ENCODE peak calls at places on chromosomes 5 and 9, in six cellular contexts. I is A549, L is pancreas, T is mammary epithelial cell, H is AG10803, F is psoas muscle. J is an unnamed sample.

GRCh38 chr9:128136816-128137793 is 9.6 kb upstream of the PTGES2 start:
- DNase-seq in H (peak), T (peak), I (no peak), F (peak), L (peak), J (peak)

GRCh38 chr5:21802869-21803490 is 1050.2 kb downstream of the CDH12 start:
- DNase-seq in L (no peak), F (no peak), T (peak), H (peak), I (peak), J (peak)

GRCh38 chr5:56951131-56951945 is 585 bp downstream of the MIER3 start:
- DNase-seq in T (peak), F (peak), I (peak), L (peak), H (peak), J (peak)

GRCh38 chr9:119368681-119369581 is at the start of gene BRINP1:
- DNase-seq in F (peak), I (peak), T (peak), L (peak), H (peak), J (no peak)

GRCh38 chr5:168946363-168946762 is 354.6 kb downstream of the SLIT3 start:
- DNase-seq in I (no peak), H (no peak), L (no peak), T (no peak), F (no peak), J (no peak)

GRCh38 chr5:109410389-109411174 is 808 bp upstream of the PJA2 start:
- DNase-seq in T (peak), H (peak), I (peak), F (peak), L (peak), J (peak)

GRCh38 chr9:13508086-13508485 is 228.6 kb upstream of the MPDZ start:
- DNase-seq in F (no peak), H (no peak), I (no peak), T (no peak), L (no peak), J (no peak)

GRCh38 chr9:131361202-131361833 is 32.6 kb upstream of the PRRC2B start:
- DNase-seq in T (peak), L (no peak), F (no peak), I (peak), H (peak), J (no peak)

GRCh38 chr5:107476783-107477182 is 194.0 kb downstream of the EFNA5 start:
- DNase-seq in H (no peak), F (no peak), T (no peak), I (peak), L (no peak), J (peak)

GRCh38 chr9:4164356-4164755 is 135.5 kb downstream of the GLIS3 start:
- DNase-seq in L (no peak), T (no peak), H (no peak), F (no peak), I (no peak), J (no peak)

GRCh38 chr9:74770508-74771261 is 117.0 kb downstream of the TRPM6 start:
- DNase-seq in L (peak), H (no peak), I (peak), T (no peak), F (no peak), J (peak)

GRCh38 chr5:136677219-136677618 is 311.9 kb upstream of the TRPC7 start:
- DNase-seq in H (no peak), L (no peak), T (no peak), I (no peak), F (no peak), J (no peak)

GRCh38 chr5:94254214-94254613 is 364.2 kb downstream of the KIAA0825 start:
- DNase-seq in L (no peak), I (no peak), H (no peak), T (no peak), F (no peak), J (no peak)

GRCh38 chr5:147177125-147177840 is 57.5 kb upstream of the STK32A start:
- DNase-seq in F (no peak), L (no peak), H (peak), T (no peak), I (no peak), J (no peak)

GRCh38 chr5:9519537-9519936 is 26.3 kb downstream of the SEMA5A start:
- DNase-seq in F (peak), I (no peak), L (no peak), H (peak), T (no peak), J (peak)

GRCh38 chr9:36959681-36960574 is 74.1 kb downstream of the PAX5 start:
- DNase-seq in F (no peak), H (no peak), T (peak), I (no peak), L (no peak), J (no peak)

GRCh38 chr5:10839916-10840599 is 79.0 kb upstream of the DAP start:
- DNase-seq in L (no peak), I (no peak), H (no peak), F (no peak), T (no peak), J (no peak)

GRCh38 chr5:42745856-42746255 is 10.8 kb upstream of the CCDC152 start:
- DNase-seq in T (no peak), L (no peak), H (no peak), F (no peak), I (no peak), J (no peak)

GRCh38 chr9:114278356-114278755 is 44.5 kb upstream of the ORM1 start:
- DNase-seq in H (no peak), F (no peak), I (no peak), T (no peak), L (no peak), J (no peak)

GRCh38 chr5:176740702-176741565 is 69.4 kb upstream of the UNC5A start:
- DNase-seq in H (no peak), L (no peak), I (no peak), F (no peak), T (no peak), J (peak)

GRCh38 chr5:126497506-126497905 is 74.3 kb downstream of the GRAMD2B start:
- DNase-seq in H (no peak), L (no peak), I (no peak), T (no peak), F (no peak), J (no peak)

GRCh38 chr5:893711-894110 is 1.0 kb downstream of the TRIP13 start:
- DNase-seq in L (no peak), I (no peak), H (no peak), T (no peak), F (no peak), J (no peak)

GRCh38 chr9:100714372-100715099 is 136.7 kb downstream of the CAVIN4 start:
- DNase-seq in H (peak), L (peak), F (peak), T (peak), I (peak), J (peak)

GRCh38 chr9:34446468-34446891 is 11.9 kb downstream of the FAM219A start:
- DNase-seq in F (no peak), H (peak), I (no peak), L (no peak), T (no peak), J (no peak)

GRCh38 chr9:134243778-134244467 is 79.6 kb upstream of the RNU6ATAC start:
- DNase-seq in T (peak), F (no peak), H (peak), I (no peak), L (no peak), J (peak)

GRCh38 chr9:91178281-91179236 is 183.2 kb downstream of the AUH start:
- DNase-seq in I (no peak), F (no peak), L (no peak), T (no peak), H (no peak), J (no peak)

GRCh38 chr5:10789021-10789420 is 28.0 kb upstream of the DAP start:
- DNase-seq in I (no peak), L (no peak), F (peak), T (no peak), H (peak), J (no peak)

GRCh38 chr9:136044207-136044970 is 50.7 kb downstream of the NACC2 start:
- DNase-seq in I (no peak), H (no peak), T (no peak), F (no peak), L (no peak), J (no peak)

GRCh38 chr5:158546748-158547147 is 553.0 kb downstream of the EBF1 start:
- DNase-seq in I (no peak), T (no peak), H (peak), L (no peak), F (peak), J (no peak)

GRCh38 chr5:151155777-151156731 is 1.5 kb downstream of the ANXA6 start:
- DNase-seq in F (no peak), L (no peak), H (peak), I (no peak), T (no peak), J (no peak)

GRCh38 chr9:106503759-106504158 is 359.2 kb upstream of the ZNF462 start:
- DNase-seq in L (no peak), F (no peak), T (no peak), I (no peak), H (no peak), J (no peak)
- TF ChIP-seq CTCF in L (no peak), F (no peak), T (no peak), I (no peak), H (no peak), J (no peak)

GRCh38 chr5:37771203-37771611 is 68.6 kb downstream of the GDNF start:
- DNase-seq in F (no peak), T (no peak), L (no peak), I (no peak), H (no peak), J (no peak)
- TF ChIP-seq CTCF in F (no peak), T (no peak), L (no peak), I (no peak), H (no peak), J (no peak)

GRCh38 chr9:79127661-79128060 is 444.1 kb upstream of the TLE4 start:
- DNase-seq in H (peak), I (no peak), L (no peak), F (no peak), T (no peak), J (no peak)
- TF ChIP-seq CTCF in H (no peak), I (no peak), L (no peak), F (no peak), T (no peak), J (no peak)

DNA sequence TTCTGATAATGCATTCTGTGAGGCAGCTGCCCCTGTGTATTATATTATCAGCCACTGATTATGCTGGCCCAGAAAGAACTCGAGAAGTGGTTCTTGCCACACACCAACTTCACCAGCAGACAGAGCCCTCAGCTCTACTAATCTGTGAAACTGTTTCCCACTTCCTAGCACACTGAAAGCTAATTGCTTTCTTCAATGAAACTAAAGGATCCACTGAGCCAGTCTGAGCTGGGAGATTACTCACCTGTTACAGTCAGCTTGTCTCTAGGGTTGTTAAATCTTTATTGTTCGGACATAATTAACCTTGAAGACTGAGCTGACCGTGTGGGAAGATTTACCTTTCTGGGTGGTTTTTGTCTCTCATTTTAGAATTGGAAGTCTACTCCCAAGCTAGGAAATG is 263.2 kb downstream of the KCTD16 start:
- DNase-seq in L (no peak), I (no peak), T (no peak), F (no peak), H (no peak), J (no peak)
- TF ChIP-seq CTCF in L (no peak), I (no peak), T (no peak), F (no peak), H (no peak), J (no peak)